ENCODE peak calls at places on chromosomes 7 and 10, in six cellular contexts. G is DND-41, L is fibroblast of lung, P is psoas muscle, X is OCI-LY7, T is BJ. N is an unnamed sample.

GRCh38 chr10:89516149-89516832 is 19.1 kb downstream of the SLC16A12 start:
- DNase-seq in G (no peak), L (peak), P (peak), X (no peak), T (peak), N (no peak)

GRCh38 chr10:15245530-15245929 is 77.0 kb upstream of the NMT2 start:
- DNase-seq in G (peak), L (no peak), P (no peak), X (peak), T (no peak), N (peak)

GRCh38 chr7:121084256-121084655 is 95.7 kb downstream of the CPED1 start:
- DNase-seq in G (no peak), L (peak), P (no peak), X (no peak), T (no peak), N (no peak)

GRCh38 chr10:21599582-21599981 is 65.5 kb downstream of the MLLT10 start:
- DNase-seq in G (no peak), L (no peak), P (no peak), X (no peak), T (no peak), N (no peak)

GRCh38 chr10:89665302-89665701 is 20.3 kb upstream of the PANK1 start:
- DNase-seq in G (no peak), L (no peak), P (no peak), X (no peak), T (no peak), N (no peak)

GRCh38 chr7:146655928-146656797 is 539.6 kb downstream of the CNTNAP2 start:
- DNase-seq in G (no peak), L (peak), P (no peak), X (no peak), T (no peak), N (no peak)

GRCh38 chr10:71801357-71801756 is 28.0 kb upstream of the VSIR start:
- DNase-seq in G (no peak), L (no peak), P (no peak), X (peak), T (no peak), N (no peak)

GRCh38 chr10:8130973-8131911 is 76.8 kb downstream of the GATA3 start:
- DNase-seq in G (no peak), L (no peak), P (no peak), X (no peak), T (no peak), N (no peak)

GRCh38 chr10:34049469-34049868 is 715.0 kb upstream of the NRP1 start:
- DNase-seq in G (no peak), L (no peak), P (no peak), X (no peak), T (no peak), N (no peak)

GRCh38 chr10:11579885-11580284 is 31.6 kb downstream of the USP6NL start:
- DNase-seq in G (no peak), L (no peak), P (no peak), X (no peak), T (no peak), N (no peak)

GRCh38 chr7:153514006-153514405 is 538.2 kb upstream of the DPP6 start:
- DNase-seq in G (no peak), L (no peak), P (no peak), X (no peak), T (no peak), N (no peak)

GRCh38 chr10:22245567-22245966 is 27.8 kb upstream of the EBLN1 start:
- DNase-seq in G (no peak), L (no peak), P (no peak), X (no peak), T (no peak), N (no peak)

GRCh38 chr10:131531265-131532190 is 220.0 kb upstream of the TCERG1L start:
- DNase-seq in G (no peak), L (no peak), P (no peak), X (no peak), T (no peak), N (no peak)

GRCh38 chr10:48932831-48933670 is 6.6 kb downstream of the LRRC18 start:
- DNase-seq in G (no peak), L (no peak), P (no peak), X (no peak), T (no peak), N (no peak)

GRCh38 chr10:8058274-8059111 is 4.0 kb downstream of the GATA3 start:
- DNase-seq in G (no peak), L (no peak), P (no peak), X (no peak), T (no peak), N (no peak)

GRCh38 chr10:81095238-81095637 is 557.5 kb downstream of the SH2D4B start:
- DNase-seq in G (no peak), L (no peak), P (no peak), X (no peak), T (no peak), N (no peak)

GRCh38 chr10:75050520-75050919 is 60.9 kb upstream of the SAMD8 start:
- DNase-seq in G (no peak), L (no peak), P (no peak), X (no peak), T (no peak), N (no peak)

GRCh38 chr7:76506081-76506440 is 4.3 kb upstream of the UPK3B start:
- DNase-seq in G (no peak), L (no peak), P (no peak), X (no peak), T (no peak), N (no peak)

GRCh38 chr10:74887614-74888284 is 61.3 kb downstream of the KAT6B start:
- DNase-seq in G (no peak), L (no peak), P (no peak), X (no peak), T (no peak), N (no peak)

GRCh38 chr10:52455095-52455494 is 141.0 kb downstream of the DKK1 start:
- DNase-seq in G (no peak), L (no peak), P (no peak), X (no peak), T (no peak), N (no peak)

GRCh38 chr10:5413012-5413938 is 918 bp downstream of the NET1 start:
- DNase-seq in G (peak), L (peak), P (no peak), X (peak), T (no peak), N (peak)

GRCh38 chr7:115297651-115298050 is 375.8 kb downstream of the MDFIC start:
- DNase-seq in G (no peak), L (peak), P (no peak), X (no peak), T (no peak), N (no peak)

GRCh38 chr10:77355844-77356243 is 281.8 kb downstream of the KCNMA1 start:
- DNase-seq in G (no peak), L (peak), P (no peak), X (no peak), T (peak), N (no peak)

GRCh38 chr7:1231214-1232102 is 1.2 kb upstream of the UNCX start:
- DNase-seq in G (no peak), L (no peak), P (no peak), X (no peak), T (no peak), N (no peak)

GRCh38 chr7:24245362-24245761 is 38.6 kb upstream of the NPY start:
- DNase-seq in G (no peak), L (peak), P (no peak), X (no peak), T (no peak), N (no peak)

GRCh38 chr7:130960208-130960988 is 226.4 kb upstream of the KLF14 start:
- DNase-seq in G (peak), L (peak), P (no peak), X (peak), T (peak), N (no peak)

GRCh38 chr10:115417585-115418265 is 324.6 kb downstream of the ATRNL1 start:
- DNase-seq in G (peak), L (peak), P (no peak), X (peak), T (peak), N (peak)

GRCh38 chr7:43844257-43844656 is 25.1 kb downstream of the MRPS24 start:
- DNase-seq in G (no peak), L (no peak), P (no peak), X (no peak), T (no peak), N (no peak)

GRCh38 chr10:22103701-22104100 is 100.2 kb upstream of the DNAJC1 start:
- DNase-seq in G (no peak), L (peak), P (no peak), X (peak), T (no peak), N (no peak)

GRCh38 chr10:69879628-69880257 is 78.0 kb downstream of the COL13A1 start:
- DNase-seq in G (no peak), L (no peak), P (no peak), X (no peak), T (no peak), N (no peak)

GRCh38 chr7:98613601-98614425 is 3.3 kb upstream of the NPTX2 start:
- DNase-seq in G (peak), L (peak), P (no peak), X (peak), T (no peak), N (peak)

GRCh38 chr7:141411133-141411532 is 140.1 kb upstream of the AGK start:
- DNase-seq in G (no peak), L (no peak), P (no peak), X (no peak), T (no peak), N (no peak)

GRCh38 chr7:41695661-41696322 is 7.1 kb downstream of the INHBA start:
- DNase-seq in G (no peak), L (peak), P (no peak), X (no peak), T (no peak), N (no peak)

GRCh38 chr7:41698114-41698513 is 4.8 kb downstream of the INHBA start:
- DNase-seq in G (no peak), L (no peak), P (no peak), X (no peak), T (no peak), N (no peak)

GRCh38 chr7:41694490-41694889 is 8.4 kb downstream of the INHBA start:
- DNase-seq in G (no peak), L (no peak), P (no peak), X (no peak), T (no peak), N (no peak)

GRCh38 chr7:41698726-41699125 is 4.2 kb downstream of the INHBA start:
- DNase-seq in G (no peak), L (peak), P (no peak), X (no peak), T (no peak), N (no peak)

GRCh38 chr7:41696323-41696916 is 6.5 kb downstream of the INHBA start:
- DNase-seq in G (peak), L (peak), P (peak), X (peak), T (peak), N (peak)
- TF ChIP-seq CTCF in G (peak), L (peak), P (peak), X (peak), T (peak), N (peak)

GRCh38 chr10:99859585-99859984 is 77.1 kb downstream of the ABCC2 start:
- DNase-seq in G (peak), L (no peak), P (no peak), X (peak), T (no peak), N (peak)
- TF ChIP-seq CTCF in G (peak), L (peak), P (no peak), X (peak), T (peak), N (no peak)

GRCh38 chr10:18577823-18578685 is 73.3 kb downstream of the NSUN6 start:
- DNase-seq in G (no peak), L (no peak), P (no peak), X (no peak), T (no peak), N (no peak)

GRCh38 chr10:18582803-18583202 is 68.6 kb downstream of the NSUN6 start:
- DNase-seq in G (peak), L (no peak), P (no peak), X (no peak), T (no peak), N (no peak)

DNA sequence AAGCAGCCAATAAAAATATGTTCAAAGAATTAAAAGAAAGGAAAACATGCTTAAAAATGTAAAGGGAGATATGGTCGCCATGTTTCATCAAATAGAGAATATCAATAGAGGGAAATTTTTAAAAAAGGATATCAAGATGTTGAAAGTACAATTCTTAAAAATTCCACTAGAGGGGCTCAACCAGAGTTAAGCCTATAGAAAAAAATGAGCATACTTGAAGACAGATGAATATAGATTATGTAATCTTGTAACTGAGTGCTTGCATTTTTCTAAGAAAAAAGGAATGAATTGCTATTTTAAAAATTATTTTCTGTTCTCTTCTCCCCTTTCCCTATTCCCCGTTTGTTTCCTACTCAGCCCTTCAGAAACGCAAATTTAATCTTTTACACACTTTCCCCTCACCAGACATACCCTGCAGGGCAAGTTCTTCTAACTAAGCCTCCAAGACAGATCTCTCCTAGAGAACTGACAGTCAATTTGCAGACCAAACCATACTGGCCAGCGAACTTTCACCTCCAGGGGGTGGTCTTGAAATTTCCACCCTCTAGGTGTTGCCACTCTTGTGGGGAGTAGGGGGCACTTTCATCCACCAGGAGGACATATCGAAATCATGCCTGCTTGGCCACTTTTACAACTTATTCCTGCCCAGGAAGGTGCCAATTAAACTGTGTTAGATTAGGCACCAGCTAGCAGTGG is 67.7 kb downstream of the NSUN6 start:
- DNase-seq in G (no peak), L (peak), P (no peak), X (no peak), T (no peak), N (no peak)
- TF ChIP-seq CTCF in G (peak), L (peak), P (no peak), X (peak), T (no peak), N (peak)

GRCh38 chr7:52017802-52018679 is 701.4 kb upstream of the COBL start:
- DNase-seq in G (peak), L (no peak), P (no peak), X (peak), T (no peak), N (peak)

GRCh38 chr7:52021343-52021742 is 704.7 kb upstream of the COBL start:
- DNase-seq in G (no peak), L (no peak), P (no peak), X (no peak), T (no peak), N (no peak)

GRCh38 chr7:52018680-52019054 is 702.1 kb upstream of the COBL start:
- DNase-seq in G (no peak), L (no peak), P (no peak), X (no peak), T (no peak), N (no peak)
- TF ChIP-seq CTCF in G (no peak), L (no peak), P (no peak), X (no peak), T (no peak), N (peak)

DNA sequence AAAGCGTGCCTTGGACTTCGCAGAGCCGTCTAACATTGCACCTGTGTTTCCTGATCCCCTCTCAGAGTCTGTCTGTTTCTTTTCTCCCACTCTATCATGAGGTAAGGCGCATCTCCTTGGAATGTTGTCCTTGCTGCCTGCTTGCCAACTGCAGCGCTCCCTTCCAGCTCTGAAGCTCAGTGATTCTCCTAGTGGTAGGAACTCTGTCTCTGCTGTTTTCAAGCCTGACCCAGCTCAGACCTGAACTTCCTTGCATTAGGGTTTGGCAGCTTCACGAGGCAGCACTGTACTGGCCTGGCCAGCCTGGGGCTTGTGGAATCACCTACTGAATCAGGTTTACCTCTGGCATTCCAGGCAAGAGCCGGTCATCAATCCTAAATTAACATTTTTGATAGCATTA is 123.9 kb downstream of the CREB5 start:
- DNase-seq in G (no peak), L (peak), P (peak), X (no peak), T (no peak), N (peak)
- TF ChIP-seq CTCF in G (no peak), L (peak), P (peak), X (no peak), T (peak), N (no peak)

N was measured in endothelial cell.